ENCODE peak calls at places on chromosomes 3 and 15, in six cellular contexts. F is CD8-positive, alpha-beta T cell; M is C1 segment of cervical spinal cord; H is stimulated activated CD8-positive, alpha-beta memory T cell treated with anti-CD3 and anti-CD28 coated beads, Interleukin-2, amount 100 ng/mL, for 48 hours; B is EH; V is fibroblast of gingiva. Y is an unnamed sample.

GRCh38 chr3:132561003-132561402 is 36.1 kb upstream of the ACKR4 start:
- DNase-seq in F (no peak), M (no peak), H (no peak), B (no peak), V (no peak), Y (no peak)

GRCh38 chr15:73078722-73079121 is 26.5 kb downstream of the NEO1 start:
- DNase-seq in F (no peak), M (no peak), H (no peak), B (peak; percentile 72), V (peak; percentile 41), Y (peak; percentile 72)

GRCh38 chr3:64399205-64399800 is 174.0 kb upstream of the PRICKLE2 start:
- DNase-seq in F (no peak), M (no peak), H (no peak), B (peak; percentile 75), V (peak; percentile 64), Y (no peak)

GRCh38 chr3:58230876-58231552 is 6.6 kb upstream of the ABHD6 start:
- DNase-seq in F (no peak), M (no peak), H (no peak), B (no peak), V (no peak), Y (peak; percentile 95)

GRCh38 chr3:124514681-124515080 is 215.6 kb upstream of the UMPS start:
- DNase-seq in F (no peak), M (no peak), H (no peak), B (no peak), V (no peak), Y (no peak)

GRCh38 chr3:11593318-11594034 is 50.2 kb downstream of the VGLL4 start:
- DNase-seq in F (no peak), M (no peak), H (no peak), B (no peak), V (no peak), Y (no peak)

GRCh38 chr3:98596902-98597500 is 3.6 kb upstream of the CPOX start:
- DNase-seq in F (no peak), M (no peak), H (no peak), B (peak; percentile 40), V (no peak), Y (peak; percentile 34)

GRCh38 chr3:126519506-126520455 is 2.2 kb upstream of the UROC1 start:
- DNase-seq in F (no peak), M (no peak), H (no peak), B (no peak), V (no peak), Y (no peak)

GRCh38 chr15:32716216-32716959 is 1.4 kb upstream of the GREM1 start:
- DNase-seq in F (no peak), M (no peak), H (no peak), B (no peak), V (no peak), Y (no peak)

GRCh38 chr15:74920472-74920871 is 13.8 kb upstream of the FAM219B start:
- DNase-seq in F (no peak), M (no peak), H (no peak), B (no peak), V (no peak), Y (no peak)

GRCh38 chr3:146164071-146164470 is 3.1 kb upstream of the PLOD2 start:
- DNase-seq in F (no peak), M (no peak), H (no peak), B (no peak), V (no peak), Y (no peak)

GRCh38 chr15:77500986-77501385 is 80.3 kb downstream of the HMG20A start:
- DNase-seq in F (no peak), M (no peak), H (no peak), B (peak; percentile 72), V (peak; percentile 68), Y (no peak)

GRCh38 chr15:99305761-99306505 is 54.7 kb downstream of the LRRC28 start:
- DNase-seq in F (no peak), M (peak; percentile 4), H (no peak), B (peak; percentile 68), V (peak; percentile 92), Y (no peak)

GRCh38 chr3:106728315-106728821 is 648.9 kb upstream of the CCDC54 start:
- DNase-seq in F (no peak), M (no peak), H (no peak), B (peak; percentile 99), V (peak; percentile 89), Y (no peak)

GRCh38 chr15:98649621-98649995 is 1.3 kb downstream of the IGF1R start:
- DNase-seq in F (peak; percentile 49), M (no peak), H (no peak), B (peak; percentile 37), V (no peak), Y (no peak)